ENCODE peak calls at places on chromosomes 7 and 10, in four cellular contexts. O, Y, X and F are unnamed samples.

GRCh38 chr7:134854816-134855215 is 75.4 kb downstream of the CALD1 start:
- DNase-seq in O (no peak), Y (no peak), X (no peak), F (no peak)

GRCh38 chr7:101818699-101819071 is 1.3 kb downstream of the CUX1 start:
- DNase-seq in O (no peak), Y (no peak), X (no peak), F (no peak)

GRCh38 chr10:104099274-104099673 is 13.6 kb upstream of the COL17A1 start:
- DNase-seq in O (no peak), Y (no peak), X (no peak), F (no peak)

GRCh38 chr10:93703066-93703465 is 674 bp upstream of the FRA10AC1 start:
- DNase-seq in O (peak; percentile 13), Y (no peak), X (no peak), F (no peak)

GRCh38 chr7:18740579-18740988 is 245.0 kb downstream of the HDAC9 start:
- DNase-seq in O (no peak), Y (no peak), X (no peak), F (no peak)

GRCh38 chr10:14648042-14648765 is 126.5 kb downstream of the FAM107B start:
- DNase-seq in O (peak; percentile 63), Y (no peak), X (no peak), F (peak; percentile 33)

GRCh38 chr7:139231513-139232376 is 708 bp downstream of the UBN2 start:
- DNase-seq in O (peak; percentile 83), Y (peak; percentile 72), X (no peak), F (peak; percentile 19)

GRCh38 chr10:128151031-128151430 is 24.8 kb upstream of the MKI67 start:
- DNase-seq in O (no peak), Y (no peak), X (no peak), F (no peak)

GRCh38 chr7:87507446-87507845 is 32.0 kb upstream of the ABCB4 start:
- DNase-seq in O (no peak), Y (no peak), X (no peak), F (no peak)

GRCh38 chr7:105136221-105136620 is 122.2 kb downstream of the KMT2E start:
- DNase-seq in O (no peak), Y (peak; percentile 45), X (peak; percentile 8), F (no peak)

DNA sequence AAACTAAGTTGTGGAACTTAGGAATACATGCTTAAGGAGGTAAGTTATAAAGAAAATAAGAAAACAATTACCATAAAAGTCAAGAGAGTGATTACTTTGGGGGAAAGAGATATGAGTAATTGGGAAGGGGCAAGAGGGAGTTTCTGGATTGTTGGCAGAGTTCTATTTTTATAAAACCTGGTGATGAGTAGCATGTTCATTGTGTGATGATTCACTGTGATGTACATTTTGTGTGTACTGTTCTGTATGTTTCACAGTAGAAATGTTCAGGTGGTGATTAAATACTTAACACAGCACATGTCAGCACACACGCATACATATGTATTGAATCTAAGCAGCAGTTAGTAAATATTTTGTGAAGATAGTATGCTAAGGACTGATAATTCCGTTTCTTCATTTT is 9.7 kb upstream of the OIT3 start:
- DNase-seq in O (no peak), Y (no peak), X (no peak), F (no peak)
- TF ChIP-seq JUND in O (no peak), Y (no peak), X (no peak), F (no peak)

GRCh38 chr10:95450188-95450587 is 111.0 kb downstream of the SORBS1 start:
- DNase-seq in O (no peak), Y (no peak), X (no peak), F (no peak)

GRCh38 chr10:95444792-95445191 is 116.4 kb downstream of the SORBS1 start:
- DNase-seq in O (no peak), Y (no peak), X (no peak), F (no peak)

GRCh38 chr10:95445223-95445836 is 115.8 kb downstream of the SORBS1 start:
- DNase-seq in O (no peak), Y (no peak), X (peak; percentile 51), F (no peak)

GRCh38 chr10:95445837-95446347 is 115.3 kb downstream of the SORBS1 start:
- DNase-seq in O (peak; percentile 67), Y (peak; percentile 72), X (peak; percentile 80), F (peak; percentile 90)

DNA sequence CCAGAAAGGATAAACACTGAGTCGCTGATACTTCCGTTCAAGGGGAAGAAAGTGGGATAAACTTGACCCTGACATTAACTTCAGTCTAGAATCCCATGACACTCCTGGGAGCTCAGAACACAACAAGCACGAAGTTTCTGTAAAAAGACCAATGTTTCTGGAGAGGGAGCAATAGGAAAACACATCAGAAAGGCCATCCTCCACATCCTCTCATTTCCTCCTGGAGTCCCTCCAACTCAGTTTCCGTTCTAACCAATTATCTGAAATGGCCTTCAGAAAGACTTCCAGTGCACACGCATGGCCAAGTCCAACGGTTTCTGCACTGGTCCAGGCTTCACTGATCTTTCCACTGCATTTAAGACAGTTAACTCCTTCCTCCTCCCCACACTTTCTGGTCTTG is 113.4 kb downstream of the SORBS1 start:
- DNase-seq in O (no peak), Y (no peak), X (no peak), F (no peak)
- TF ChIP-seq JUND in O (no peak), Y (no peak), X (no peak), F (no peak)

GRCh38 chr10:34655286-34656170 is 159.6 kb downstream of the PARD3 start:
- DNase-seq in O (peak; percentile 50), Y (peak; percentile 38), X (peak; percentile 63), F (peak; percentile 74)
- TF ChIP-seq JUND in O (no peak), Y (no peak), X (no peak), F (no peak)

GRCh38 chr7:68679456-68680234 is 918.6 kb upstream of the AUTS2 start:
- DNase-seq in O (no peak), Y (no peak), X (no peak), F (no peak)
- TF ChIP-seq JUND in O (no peak), Y (no peak), X (no peak), F (no peak)

DNA sequence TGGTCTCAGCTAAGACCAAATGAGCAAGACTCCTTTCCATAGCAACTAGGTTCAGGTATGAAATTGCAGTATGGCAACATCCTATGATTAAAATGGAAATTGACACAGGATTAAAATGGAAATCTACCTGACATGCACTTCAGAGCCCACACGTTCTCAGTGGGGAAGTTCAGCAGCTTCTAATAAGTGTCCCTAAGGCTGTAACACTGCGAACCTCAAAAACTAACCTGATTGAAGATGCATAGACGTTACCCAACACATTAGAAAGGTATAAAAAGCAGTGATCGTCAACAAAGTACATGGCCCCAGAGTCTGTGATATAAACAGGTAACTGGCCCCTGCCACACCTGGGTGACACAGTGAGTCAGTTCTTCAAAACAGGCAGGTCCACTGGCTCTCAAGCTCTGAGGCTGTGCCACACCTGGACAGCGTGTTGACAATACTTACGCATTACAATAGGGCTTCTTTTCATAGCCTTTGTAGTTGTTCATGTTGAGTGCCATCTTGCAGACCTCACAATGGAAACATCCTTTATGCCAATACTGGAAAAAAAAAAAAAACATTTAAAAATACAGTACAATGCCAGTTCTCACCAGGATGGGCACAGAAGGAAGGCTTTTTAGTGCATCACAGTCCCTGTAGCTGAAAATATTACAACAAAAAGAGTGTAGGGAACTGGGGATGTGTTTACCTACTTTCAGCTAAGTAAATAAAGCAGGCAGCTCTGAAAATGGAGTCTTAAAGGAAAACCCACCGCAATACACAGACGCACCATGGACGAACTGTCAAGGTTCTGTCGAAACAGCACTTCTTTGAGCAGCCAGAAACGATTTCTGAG is 275.0 kb upstream of the NEBL start:
- DNase-seq in O (no peak), Y (no peak), X (no peak), F (no peak)
- TF ChIP-seq JUND in O (no peak), Y (no peak), X (no peak), F (no peak)

DNA sequence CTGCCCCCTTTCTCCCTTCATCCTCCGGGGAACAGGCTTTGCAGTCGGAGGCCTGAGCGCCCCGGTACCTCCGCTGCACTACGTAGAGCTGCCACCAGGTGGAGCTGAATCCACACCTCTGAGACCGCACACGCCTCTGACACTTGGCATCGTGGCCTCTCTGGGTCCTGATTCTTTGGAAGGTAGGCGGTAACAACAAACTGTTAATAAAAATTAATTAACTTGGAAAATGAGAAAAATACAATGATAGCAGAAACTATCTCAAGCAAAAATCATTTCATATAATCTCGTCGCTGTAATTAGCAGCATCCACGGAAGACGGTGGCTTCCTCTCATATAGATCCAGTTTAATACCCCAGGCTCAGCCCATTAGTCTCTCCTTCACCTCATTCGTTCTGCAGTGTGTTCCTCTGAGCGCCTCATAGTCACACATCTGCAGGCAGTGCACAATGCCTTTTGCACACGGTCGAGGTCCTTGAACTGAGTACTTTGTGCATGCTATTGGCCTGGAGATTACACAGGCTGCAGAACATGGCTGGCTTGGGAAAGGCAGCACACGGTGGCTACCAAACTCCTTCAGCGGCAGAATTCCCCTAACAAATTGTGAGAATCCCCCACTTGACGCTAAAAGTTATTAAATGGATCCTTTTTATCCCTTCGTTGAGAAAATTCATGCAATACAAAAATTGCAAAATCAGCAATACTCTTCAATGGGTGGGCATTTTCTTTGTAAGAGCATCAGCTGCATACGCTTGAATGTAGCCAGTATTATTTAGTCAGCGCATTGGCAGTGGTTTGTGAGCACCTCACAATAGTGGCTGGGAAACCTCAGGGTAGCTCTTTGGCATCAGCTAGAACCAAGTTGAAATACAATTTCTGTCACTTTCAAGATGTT is 18.7 kb downstream of the OR9A2 start:
- DNase-seq in O (peak; percentile 78), Y (peak; percentile 83), X (peak; percentile 46), F (peak; percentile 13)
- TF ChIP-seq JUND in O (no peak), Y (no peak), X (no peak), F (no peak)